ENCODE peak calls at places on chromosomes 13 and 19, in four cellular contexts. K is SK-N-SH, V is K562, O is GM12878. H is an unnamed sample.

GRCh38 chr19:45547965-45548609 is 36.5 kb downstream of the OPA3 start:
- DNase-seq in K (no peak), V (peak), O (no peak), H (peak)

GRCh38 chr13:43786766-43787517 is at the start of gene ENOX1:
- DNase-seq in K (peak), V (no peak), O (no peak), H (peak)

GRCh38 chr13:80753951-80754350 is 413.0 kb upstream of the SPRY2 start:
- DNase-seq in K (no peak), V (no peak), O (no peak), H (no peak)

GRCh38 chr19:1513492-1514294 is 874 bp upstream of the ADAMTSL5 start:
- DNase-seq in K (peak), V (peak), O (no peak), H (peak)

GRCh38 chr13:29702912-29703351 is 107.4 kb upstream of the SLC7A1 start:
- DNase-seq in K (no peak), V (no peak), O (no peak), H (no peak)

GRCh38 chr13:40116008-40116407 is 460.5 kb downstream of the COG6 start:
- DNase-seq in K (no peak), V (peak), O (peak), H (peak)

GRCh38 chr13:42056585-42056984 is 8.1 kb downstream of the DGKH start:
- DNase-seq in K (no peak), V (no peak), O (no peak), H (no peak)

GRCh38 chr19:20238025-20238623 is 71.1 kb downstream of the ZNF486 start:
- DNase-seq in K (peak), V (peak), O (peak), H (no peak)

GRCh38 chr13:45321230-45321629 is 19.8 kb downstream of the TPT1 start:
- DNase-seq in K (no peak), V (no peak), O (no peak), H (no peak)

GRCh38 chr19:54191671-54192453 is 754 bp downstream of the TSEN34 start:
- DNase-seq in K (no peak), V (no peak), O (no peak), H (no peak)

GRCh38 chr13:26062853-26063444 is 11.1 kb upstream of the SHISA2 start:
- DNase-seq in K (peak), V (no peak), O (no peak), H (peak)

GRCh38 chr19:55173717-55174409 is 6.2 kb downstream of the SYT5 start:
- DNase-seq in K (peak), V (peak), O (no peak), H (peak)

GRCh38 chr19:5694167-5694951 is 4.3 kb downstream of the RPL36 start:
- DNase-seq in K (peak), V (no peak), O (no peak), H (no peak)

GRCh38 chr19:34851277-34851804 is 75.4 kb upstream of the ZNF30 start:
- DNase-seq in K (no peak), V (no peak), O (no peak), H (peak)

GRCh38 chr13:38216181-38216580 is 133.5 kb upstream of the UFM1 start:
- DNase-seq in K (no peak), V (no peak), O (no peak), H (no peak)

GRCh38 chr19:13665125-13665903 is 99.0 kb upstream of the MRI1 start:
- DNase-seq in K (no peak), V (no peak), O (peak), H (no peak)

GRCh38 chr19:13669780-13670355 is 94.5 kb upstream of the MRI1 start:
- DNase-seq in K (no peak), V (no peak), O (no peak), H (no peak)

GRCh38 chr19:13668964-13669363 is 95.4 kb upstream of the MRI1 start:
- DNase-seq in K (no peak), V (no peak), O (no peak), H (no peak)

DNA sequence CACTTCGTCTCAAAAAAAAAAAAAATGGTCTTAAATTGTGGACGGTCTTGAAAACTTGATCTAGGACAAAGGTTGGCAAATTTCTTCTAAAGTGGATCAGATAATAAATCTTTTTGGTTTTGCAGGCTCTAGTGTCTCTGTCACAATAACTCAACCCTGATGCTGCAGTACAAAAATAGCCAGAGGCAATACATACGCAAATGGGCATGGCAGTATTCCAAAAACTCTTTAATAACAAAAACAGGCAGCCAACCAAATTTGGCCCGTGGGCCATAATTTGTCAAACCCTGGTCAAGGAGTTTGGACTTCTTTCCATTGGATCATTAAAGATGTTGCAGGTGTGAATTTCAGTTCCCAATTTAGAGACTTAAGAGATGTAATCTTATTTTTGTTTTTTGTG is 93.5 kb upstream of the MRI1 start:
- DNase-seq in K (no peak), V (no peak), O (no peak), H (no peak)
- TF ChIP-seq ZBTB33 in K (no peak), V (no peak), O (no peak), H (no peak)

GRCh38 chr13:33678084-33678483 is 139.9 kb upstream of the RFC3 start:
- DNase-seq in K (no peak), V (peak), O (no peak), H (no peak)

GRCh38 chr13:33677215-33677614 is 140.7 kb upstream of the RFC3 start:
- DNase-seq in K (no peak), V (no peak), O (no peak), H (no peak)

GRCh38 chr13:33682020-33682564 is 135.9 kb upstream of the RFC3 start:
- DNase-seq in K (no peak), V (no peak), O (no peak), H (no peak)

GRCh38 chr13:33678906-33679657 is 138.9 kb upstream of the RFC3 start:
- DNase-seq in K (no peak), V (peak), O (peak), H (no peak)

DNA sequence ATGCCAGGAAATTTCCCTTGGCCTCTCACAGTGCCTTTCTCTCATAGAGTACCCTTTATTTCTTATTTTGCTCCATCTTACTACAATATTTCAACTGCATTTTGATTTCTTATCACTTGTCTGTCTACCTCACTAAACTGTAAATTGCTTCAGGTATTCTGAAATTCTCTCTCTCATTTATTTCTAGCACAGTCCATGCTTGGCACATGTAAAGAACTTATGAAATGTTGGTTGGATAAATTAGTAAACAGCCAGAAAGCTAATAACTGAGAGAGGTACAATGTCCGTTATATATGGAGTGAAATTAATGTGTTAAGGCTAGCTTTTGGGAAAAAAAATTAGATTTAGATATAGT is 138.3 kb upstream of the RFC3 start:
- DNase-seq in K (no peak), V (no peak), O (no peak), H (no peak)
- H3K27ac ChIP-seq in K (no peak), V (peak), O (peak), H (no peak)

GRCh38 chr13:95643814-95644598 is 500 bp downstream of the DZIP1 start:
- DNase-seq in K (peak), V (no peak), O (no peak), H (no peak)
- TF ChIP-seq ZBTB33 in K (no peak), V (no peak), O (no peak), H (no peak)

DNA sequence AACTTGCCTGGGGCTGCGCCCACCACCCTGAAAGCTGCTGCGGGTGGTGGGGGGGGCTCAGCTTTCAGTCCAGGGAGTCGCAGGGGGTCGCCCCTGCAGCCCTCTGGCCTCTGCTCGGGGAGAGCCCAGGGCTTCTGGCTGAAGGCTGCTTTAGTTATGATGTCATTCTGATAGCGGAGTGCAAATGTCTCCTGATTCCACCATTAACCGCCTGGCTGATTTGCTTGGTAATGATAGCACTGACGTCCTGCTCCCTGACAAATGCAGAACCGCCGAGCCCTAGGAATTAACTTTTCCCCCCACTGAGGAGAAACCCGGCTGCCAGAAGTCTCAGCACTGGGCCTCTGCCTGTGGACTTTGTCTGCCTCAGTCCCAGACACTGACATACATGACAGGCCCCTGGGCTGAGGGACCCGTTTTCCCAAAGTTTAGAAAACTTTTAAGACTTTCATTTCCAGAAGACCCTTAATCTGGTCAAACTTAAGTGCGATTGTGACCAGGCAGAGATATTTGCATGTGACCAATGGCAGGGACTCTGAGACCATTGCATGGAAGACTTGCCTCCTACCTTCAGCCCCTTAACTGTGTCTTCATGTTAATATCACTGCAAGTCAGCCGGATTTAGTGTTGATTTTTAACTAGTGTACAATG is 142.5 kb upstream of the ZNF536 start:
- DNase-seq in K (peak), V (no peak), O (no peak), H (no peak)
- H3K27ac ChIP-seq in K (peak), V (no peak), O (no peak), H (no peak)

GRCh38 chr19:13058951-13059660 is 43.6 kb downstream of the LYL1 start:
- DNase-seq in K (no peak), V (no peak), O (no peak), H (no peak)

GRCh38 chr19:13062317-13062716 is 40.3 kb downstream of the LYL1 start:
- DNase-seq in K (no peak), V (no peak), O (no peak), H (no peak)

GRCh38 chr19:13060233-13060963 is 42.3 kb downstream of the LYL1 start:
- DNase-seq in K (peak), V (peak), O (no peak), H (no peak)

GRCh38 chr19:13063461-13064091 is 39.1 kb downstream of the LYL1 start:
- DNase-seq in K (no peak), V (no peak), O (no peak), H (no peak)

GRCh38 chr19:13060964-13061927 is 41.4 kb downstream of the LYL1 start:
- DNase-seq in K (peak), V (peak), O (peak), H (peak)
- TF ChIP-seq ZBTB33 in K (no peak), V (no peak), O (no peak), H (no peak)

GRCh38 chr19:10773969-10774368 is 56.1 kb downstream of the DNM2 start:
- DNase-seq in K (no peak), V (no peak), O (no peak), H (no peak)
- H3K27ac ChIP-seq in K (no peak), V (no peak), O (no peak), H (no peak)

DNA sequence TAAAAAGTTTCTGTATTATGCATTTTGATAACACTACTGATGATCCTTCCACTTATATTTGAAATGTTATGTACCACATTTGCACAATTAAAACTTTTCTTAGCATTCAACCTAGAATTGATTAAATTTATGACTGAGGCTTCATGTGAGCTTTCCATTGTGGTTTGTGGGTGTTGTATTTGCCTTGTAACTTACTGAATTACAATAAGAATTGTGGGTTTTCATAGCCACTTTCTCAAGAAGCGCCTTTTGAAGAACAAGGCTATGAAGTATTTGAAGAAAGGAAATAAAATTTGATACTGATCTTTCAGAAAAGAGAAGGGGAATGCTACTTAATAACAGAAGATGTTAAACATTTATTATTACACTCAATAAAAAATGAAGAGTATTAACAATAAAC is 7.0 kb upstream of the TEX26 start:
- DNase-seq in K (no peak), V (no peak), O (no peak), H (no peak)
- TF ChIP-seq ZBTB33 in K (no peak), V (no peak), O (no peak), H (no peak)

DNA sequence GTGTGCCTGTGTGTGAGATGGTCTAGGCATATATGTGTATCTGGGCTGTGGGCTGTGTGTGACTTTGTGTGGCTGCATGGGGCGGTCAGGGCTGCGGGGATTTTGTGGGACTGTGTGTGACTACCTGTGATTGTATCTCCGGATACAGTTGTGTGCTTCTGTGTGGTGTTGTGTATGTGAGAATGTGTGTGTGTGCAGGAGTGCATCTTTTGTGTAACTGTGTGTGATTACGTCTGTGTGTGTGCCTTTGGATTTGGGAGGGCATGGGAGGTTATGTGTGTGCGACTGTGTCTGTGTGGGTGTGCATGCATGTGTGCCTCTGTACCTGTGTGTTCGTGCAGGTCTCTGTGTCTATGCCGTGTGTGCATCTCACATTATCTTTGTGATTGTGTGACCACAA is 7.4 kb downstream of the EHD2 start:
- DNase-seq in K (no peak), V (no peak), O (no peak), H (no peak)
- H3K27ac ChIP-seq in K (no peak), V (no peak), O (no peak), H (no peak)

GRCh38 chr19:6768236-6768785 is 1.1 kb upstream of the SH2D3A start:
- DNase-seq in K (no peak), V (no peak), O (no peak), H (no peak)

GRCh38 chr19:6767081-6767356 is 216 bp downstream of the SH2D3A start:
- DNase-seq in K (no peak), V (no peak), O (no peak), H (no peak)

GRCh38 chr19:6769006-6769637 is 1.9 kb upstream of the SH2D3A start:
- DNase-seq in K (peak), V (peak), O (no peak), H (no peak)

GRCh38 chr19:6766357-6767080 is 716 bp downstream of the SH2D3A start:
- DNase-seq in K (no peak), V (no peak), O (no peak), H (no peak)

GRCh38 chr19:6767357-6768235 is at the start of gene SH2D3A:
- DNase-seq in K (peak), V (peak), O (peak), H (peak)
- TF ChIP-seq ZBTB33 in K (no peak), V (no peak), O (no peak), H (no peak)